ENCODE peak calls at places on chromosomes 5 and 9, in five cellular contexts. One of them, this sample, is unnamed.

GRCh38 chr9:26677965-26678745 is 214.4 kb downstream of the CAAP1 start:
- DNase-seq in hypothalamus: no peak
- DNase-seq in mucosa of gallbladder: no peak
- DNase-seq in kidney: no peak
- DNase-seq in stimulated activated naive CD8-positive, alpha-beta T cell treated with anti-CD3 and anti-CD28 coated beads, Interleukin-15, Interleukin-2, amounts not matched to agents 100 U/mL and 50 U/mL, for 24 hours: no peak
- DNase-seq in this sample: peak; percentile 63

GRCh38 chr9:13607746-13608445 is 328.4 kb upstream of the MPDZ start:
- DNase-seq in kidney: no peak
- DNase-seq in mucosa of gallbladder: no peak
- DNase-seq in hypothalamus: no peak
- DNase-seq in stimulated activated naive CD8-positive, alpha-beta T cell treated with anti-CD3 and anti-CD28 coated beads, Interleukin-15, Interleukin-2, amounts not matched to agents 100 U/mL and 50 U/mL, for 24 hours: no peak
- DNase-seq in this sample: no peak

GRCh38 chr9:98551511-98552286 is 157.0 kb downstream of the GABBR2 start:
- DNase-seq in mucosa of gallbladder: peak; percentile 2
- DNase-seq in stimulated activated naive CD8-positive, alpha-beta T cell treated with anti-CD3 and anti-CD28 coated beads, Interleukin-15, Interleukin-2, amounts not matched to agents 100 U/mL and 50 U/mL, for 24 hours: no peak
- DNase-seq in hypothalamus: no peak
- DNase-seq in kidney: no peak
- DNase-seq in this sample: peak; percentile 92

GRCh38 chr9:94824913-94825619 is 98.6 kb downstream of the AOPEP start:
- DNase-seq in hypothalamus: no peak
- DNase-seq in stimulated activated naive CD8-positive, alpha-beta T cell treated with anti-CD3 and anti-CD28 coated beads, Interleukin-15, Interleukin-2, amounts not matched to agents 100 U/mL and 50 U/mL, for 24 hours: no peak
- DNase-seq in mucosa of gallbladder: no peak
- DNase-seq in kidney: no peak
- DNase-seq in this sample: no peak

GRCh38 chr9:135584371-135584770 is 22.8 kb downstream of the PAEP start:
- DNase-seq in stimulated activated naive CD8-positive, alpha-beta T cell treated with anti-CD3 and anti-CD28 coated beads, Interleukin-15, Interleukin-2, amounts not matched to agents 100 U/mL and 50 U/mL, for 24 hours: no peak
- DNase-seq in kidney: no peak
- DNase-seq in hypothalamus: no peak
- DNase-seq in mucosa of gallbladder: no peak
- DNase-seq in this sample: no peak

GRCh38 chr9:2662496-2662895 is 40.9 kb downstream of the VLDLR start:
- DNase-seq in hypothalamus: no peak
- DNase-seq in mucosa of gallbladder: no peak
- DNase-seq in stimulated activated naive CD8-positive, alpha-beta T cell treated with anti-CD3 and anti-CD28 coated beads, Interleukin-15, Interleukin-2, amounts not matched to agents 100 U/mL and 50 U/mL, for 24 hours: no peak
- DNase-seq in kidney: no peak
- DNase-seq in this sample: no peak

GRCh38 chr5:124908603-124909451 is 162.4 kb upstream of the ZNF608 start:
- DNase-seq in kidney: no peak
- DNase-seq in mucosa of gallbladder: peak; percentile 35
- DNase-seq in hypothalamus: no peak
- DNase-seq in stimulated activated naive CD8-positive, alpha-beta T cell treated with anti-CD3 and anti-CD28 coated beads, Interleukin-15, Interleukin-2, amounts not matched to agents 100 U/mL and 50 U/mL, for 24 hours: no peak
- DNase-seq in this sample: peak; percentile 16

GRCh38 chr5:110917161-110917875 is 154.2 kb upstream of the TSLP start:
- DNase-seq in kidney: no peak
- DNase-seq in stimulated activated naive CD8-positive, alpha-beta T cell treated with anti-CD3 and anti-CD28 coated beads, Interleukin-15, Interleukin-2, amounts not matched to agents 100 U/mL and 50 U/mL, for 24 hours: no peak
- DNase-seq in hypothalamus: no peak
- DNase-seq in mucosa of gallbladder: no peak
- DNase-seq in this sample: peak; percentile 69

GRCh38 chr5:147310059-147310704 is 75.4 kb downstream of the STK32A start:
- DNase-seq in kidney: peak; percentile 86
- DNase-seq in mucosa of gallbladder: peak; percentile 85
- DNase-seq in hypothalamus: peak; percentile 59
- DNase-seq in stimulated activated naive CD8-positive, alpha-beta T cell treated with anti-CD3 and anti-CD28 coated beads, Interleukin-15, Interleukin-2, amounts not matched to agents 100 U/mL and 50 U/mL, for 24 hours: no peak
- DNase-seq in this sample: peak; percentile 94

GRCh38 chr5:154295551-154295950 is 105.0 kb downstream of the GALNT10 start:
- DNase-seq in hypothalamus: no peak
- DNase-seq in kidney: no peak
- DNase-seq in stimulated activated naive CD8-positive, alpha-beta T cell treated with anti-CD3 and anti-CD28 coated beads, Interleukin-15, Interleukin-2, amounts not matched to agents 100 U/mL and 50 U/mL, for 24 hours: no peak
- DNase-seq in mucosa of gallbladder: no peak
- DNase-seq in this sample: no peak

GRCh38 chr5:120306331-120306730 is 157.8 kb upstream of the PRR16 start:
- DNase-seq in mucosa of gallbladder: no peak
- DNase-seq in hypothalamus: no peak
- DNase-seq in kidney: no peak
- DNase-seq in stimulated activated naive CD8-positive, alpha-beta T cell treated with anti-CD3 and anti-CD28 coated beads, Interleukin-15, Interleukin-2, amounts not matched to agents 100 U/mL and 50 U/mL, for 24 hours: no peak
- DNase-seq in this sample: no peak

GRCh38 chr9:97571664-97572063 is 61.5 kb downstream of the TSTD2 start:
- DNase-seq in kidney: no peak
- DNase-seq in hypothalamus: no peak
- DNase-seq in mucosa of gallbladder: peak; percentile 43
- DNase-seq in stimulated activated naive CD8-positive, alpha-beta T cell treated with anti-CD3 and anti-CD28 coated beads, Interleukin-15, Interleukin-2, amounts not matched to agents 100 U/mL and 50 U/mL, for 24 hours: no peak
- DNase-seq in this sample: no peak

GRCh38 chr9:119802621-119803020 is 433.4 kb upstream of the BRINP1 start:
- DNase-seq in stimulated activated naive CD8-positive, alpha-beta T cell treated with anti-CD3 and anti-CD28 coated beads, Interleukin-15, Interleukin-2, amounts not matched to agents 100 U/mL and 50 U/mL, for 24 hours: no peak
- DNase-seq in hypothalamus: no peak
- DNase-seq in mucosa of gallbladder: peak; percentile 53
- DNase-seq in kidney: peak; percentile 76
- DNase-seq in this sample: peak; percentile 38

GRCh38 chr5:144179226-144179625 is 8.6 kb downstream of the KCTD16 start:
- DNase-seq in kidney: no peak
- DNase-seq in hypothalamus: no peak
- DNase-seq in mucosa of gallbladder: no peak
- DNase-seq in stimulated activated naive CD8-positive, alpha-beta T cell treated with anti-CD3 and anti-CD28 coated beads, Interleukin-15, Interleukin-2, amounts not matched to agents 100 U/mL and 50 U/mL, for 24 hours: no peak
- DNase-seq in this sample: no peak

GRCh38 chr5:123673107-123673506 is 161.1 kb downstream of the CSNK1G3 start:
- DNase-seq in hypothalamus: no peak
- DNase-seq in stimulated activated naive CD8-positive, alpha-beta T cell treated with anti-CD3 and anti-CD28 coated beads, Interleukin-15, Interleukin-2, amounts not matched to agents 100 U/mL and 50 U/mL, for 24 hours: no peak
- DNase-seq in mucosa of gallbladder: no peak
- DNase-seq in kidney: no peak
- DNase-seq in this sample: peak; percentile 16

GRCh38 chr5:14064841-14065240 is 78.3 kb upstream of the TRIO start:
- DNase-seq in kidney: no peak
- DNase-seq in hypothalamus: no peak
- DNase-seq in stimulated activated naive CD8-positive, alpha-beta T cell treated with anti-CD3 and anti-CD28 coated beads, Interleukin-15, Interleukin-2, amounts not matched to agents 100 U/mL and 50 U/mL, for 24 hours: no peak
- DNase-seq in mucosa of gallbladder: no peak
- DNase-seq in this sample: peak; percentile 63

GRCh38 chr5:36575367-36575781 is 31.0 kb upstream of the SLC1A3 start:
- DNase-seq in mucosa of gallbladder: no peak
- DNase-seq in kidney: no peak
- DNase-seq in hypothalamus: no peak
- DNase-seq in stimulated activated naive CD8-positive, alpha-beta T cell treated with anti-CD3 and anti-CD28 coated beads, Interleukin-15, Interleukin-2, amounts not matched to agents 100 U/mL and 50 U/mL, for 24 hours: no peak
- DNase-seq in this sample: peak; percentile 78

GRCh38 chr5:88545348-88545747 is 276.7 kb upstream of the TMEM161B start:
- DNase-seq in kidney: no peak
- DNase-seq in mucosa of gallbladder: no peak
- DNase-seq in stimulated activated naive CD8-positive, alpha-beta T cell treated with anti-CD3 and anti-CD28 coated beads, Interleukin-15, Interleukin-2, amounts not matched to agents 100 U/mL and 50 U/mL, for 24 hours: no peak
- DNase-seq in hypothalamus: no peak
- DNase-seq in this sample: no peak

GRCh38 chr5:169094586-169095409 is 206.1 kb downstream of the SLIT3 start:
- DNase-seq in kidney: no peak
- DNase-seq in mucosa of gallbladder: no peak
- DNase-seq in hypothalamus: no peak
- DNase-seq in stimulated activated naive CD8-positive, alpha-beta T cell treated with anti-CD3 and anti-CD28 coated beads, Interleukin-15, Interleukin-2, amounts not matched to agents 100 U/mL and 50 U/mL, for 24 hours: no peak
- DNase-seq in this sample: peak; percentile 70

GRCh38 chr5:150500328-150500841 is 7.5 kb upstream of the NDST1 start:
- DNase-seq in stimulated activated naive CD8-positive, alpha-beta T cell treated with anti-CD3 and anti-CD28 coated beads, Interleukin-15, Interleukin-2, amounts not matched to agents 100 U/mL and 50 U/mL, for 24 hours: no peak
- DNase-seq in mucosa of gallbladder: no peak
- DNase-seq in hypothalamus: no peak
- DNase-seq in kidney: no peak
- DNase-seq in this sample: no peak

GRCh38 chr5:98398465-98398864 is 375.0 kb upstream of the RGMB start:
- DNase-seq in hypothalamus: no peak
- DNase-seq in stimulated activated naive CD8-positive, alpha-beta T cell treated with anti-CD3 and anti-CD28 coated beads, Interleukin-15, Interleukin-2, amounts not matched to agents 100 U/mL and 50 U/mL, for 24 hours: no peak
- DNase-seq in mucosa of gallbladder: no peak
- DNase-seq in kidney: no peak
- DNase-seq in this sample: no peak

GRCh38 chr5:38783011-38783551 is 62.7 kb upstream of the OSMR start:
- DNase-seq in mucosa of gallbladder: no peak
- DNase-seq in hypothalamus: no peak
- DNase-seq in stimulated activated naive CD8-positive, alpha-beta T cell treated with anti-CD3 and anti-CD28 coated beads, Interleukin-15, Interleukin-2, amounts not matched to agents 100 U/mL and 50 U/mL, for 24 hours: no peak
- DNase-seq in kidney: no peak
- DNase-seq in this sample: peak; percentile 99

GRCh38 chr5:131230406-131230805 is 33.4 kb upstream of the CDC42SE2 start:
- DNase-seq in kidney: no peak
- DNase-seq in stimulated activated naive CD8-positive, alpha-beta T cell treated with anti-CD3 and anti-CD28 coated beads, Interleukin-15, Interleukin-2, amounts not matched to agents 100 U/mL and 50 U/mL, for 24 hours: no peak
- DNase-seq in hypothalamus: no peak
- DNase-seq in mucosa of gallbladder: no peak
- DNase-seq in this sample: peak; percentile 44

GRCh38 chr5:84191296-84191695 is 193.4 kb downstream of the EDIL3 start:
- DNase-seq in mucosa of gallbladder: no peak
- DNase-seq in hypothalamus: no peak
- DNase-seq in kidney: no peak
- DNase-seq in stimulated activated naive CD8-positive, alpha-beta T cell treated with anti-CD3 and anti-CD28 coated beads, Interleukin-15, Interleukin-2, amounts not matched to agents 100 U/mL and 50 U/mL, for 24 hours: no peak
- DNase-seq in this sample: no peak

GRCh38 chr5:31783246-31783645 is 144.3 kb downstream of the PDZD2 start:
- DNase-seq in stimulated activated naive CD8-positive, alpha-beta T cell treated with anti-CD3 and anti-CD28 coated beads, Interleukin-15, Interleukin-2, amounts not matched to agents 100 U/mL and 50 U/mL, for 24 hours: no peak
- DNase-seq in hypothalamus: no peak
- DNase-seq in kidney: no peak
- DNase-seq in mucosa of gallbladder: no peak
- DNase-seq in this sample: peak; percentile 81

GRCh38 chr9:2267171-2267740 is 252.1 kb downstream of the SMARCA2 start:
- DNase-seq in stimulated activated naive CD8-positive, alpha-beta T cell treated with anti-CD3 and anti-CD28 coated beads, Interleukin-15, Interleukin-2, amounts not matched to agents 100 U/mL and 50 U/mL, for 24 hours: no peak
- DNase-seq in hypothalamus: no peak
- DNase-seq in kidney: peak; percentile 85
- DNase-seq in mucosa of gallbladder: no peak
- DNase-seq in this sample: no peak

GRCh38 chr5:141260458-141261237 is 15.5 kb downstream of the PCDHB15 start:
- DNase-seq in mucosa of gallbladder: no peak
- DNase-seq in kidney: no peak
- DNase-seq in stimulated activated naive CD8-positive, alpha-beta T cell treated with anti-CD3 and anti-CD28 coated beads, Interleukin-15, Interleukin-2, amounts not matched to agents 100 U/mL and 50 U/mL, for 24 hours: no peak
- DNase-seq in hypothalamus: no peak
- DNase-seq in this sample: peak; percentile 17

GRCh38 chr5:393846-394275 is 49.1 kb upstream of the EXOC3 start:
- DNase-seq in stimulated activated naive CD8-positive, alpha-beta T cell treated with anti-CD3 and anti-CD28 coated beads, Interleukin-15, Interleukin-2, amounts not matched to agents 100 U/mL and 50 U/mL, for 24 hours: no peak
- DNase-seq in kidney: no peak
- DNase-seq in hypothalamus: no peak
- DNase-seq in mucosa of gallbladder: no peak
- DNase-seq in this sample: peak; percentile 67

GRCh38 chr9:70229026-70229425 is 29.8 kb upstream of the SMC5 start:
- DNase-seq in mucosa of gallbladder: no peak
- DNase-seq in stimulated activated naive CD8-positive, alpha-beta T cell treated with anti-CD3 and anti-CD28 coated beads, Interleukin-15, Interleukin-2, amounts not matched to agents 100 U/mL and 50 U/mL, for 24 hours: no peak
- DNase-seq in hypothalamus: no peak
- DNase-seq in kidney: no peak
- DNase-seq in this sample: no peak

GRCh38 chr9:129436751-129437625 is 183.9 kb downstream of the C9orf50 start:
- DNase-seq in mucosa of gallbladder: peak; percentile 54
- DNase-seq in stimulated activated naive CD8-positive, alpha-beta T cell treated with anti-CD3 and anti-CD28 coated beads, Interleukin-15, Interleukin-2, amounts not matched to agents 100 U/mL and 50 U/mL, for 24 hours: peak; percentile 32
- DNase-seq in hypothalamus: peak; percentile 54
- DNase-seq in kidney: peak; percentile 91
- DNase-seq in this sample: peak; percentile 61

GRCh38 chr5:104347119-104347708 is 784.6 kb upstream of the NUDT12 start:
- DNase-seq in hypothalamus: no peak
- DNase-seq in stimulated activated naive CD8-positive, alpha-beta T cell treated with anti-CD3 and anti-CD28 coated beads, Interleukin-15, Interleukin-2, amounts not matched to agents 100 U/mL and 50 U/mL, for 24 hours: no peak
- DNase-seq in mucosa of gallbladder: no peak
- DNase-seq in kidney: no peak
- DNase-seq in this sample: peak; percentile 49

GRCh38 chr5:38765461-38765861 is 80.4 kb upstream of the OSMR start:
- DNase-seq in mucosa of gallbladder: no peak
- DNase-seq in stimulated activated naive CD8-positive, alpha-beta T cell treated with anti-CD3 and anti-CD28 coated beads, Interleukin-15, Interleukin-2, amounts not matched to agents 100 U/mL and 50 U/mL, for 24 hours: no peak
- DNase-seq in hypothalamus: no peak
- DNase-seq in kidney: no peak
- DNase-seq in this sample: peak; percentile 89

GRCh38 chr5:74020488-74020887 is 394.5 kb downstream of the ARHGEF28 start:
- DNase-seq in mucosa of gallbladder: no peak
- DNase-seq in kidney: no peak
- DNase-seq in stimulated activated naive CD8-positive, alpha-beta T cell treated with anti-CD3 and anti-CD28 coated beads, Interleukin-15, Interleukin-2, amounts not matched to agents 100 U/mL and 50 U/mL, for 24 hours: no peak
- DNase-seq in hypothalamus: no peak
- DNase-seq in this sample: no peak